ENCODE peak calls at places on chromosomes 5 and 9, in nine cellular contexts. G is endothelial cell of umbilical vein, M is spleen, F is upper lobe of left lung, L is sigmoid colon, O is GM23338, R is HCT116, Q is transverse colon, D is SK-N-SH. A is an unnamed sample.

GRCh38 chr5:168114444-168115017 is 176.9 kb upstream of the WWC1 start:
- DNase-seq in M (no peak), R (peak; percentile 55), Q (peak; percentile 82), G (peak; percentile 12), F (peak; percentile 46), D (peak; percentile 57), L (no peak), O (peak; percentile 87), A (peak; percentile 47)

GRCh38 chr5:111574316-111574715 is 62.0 kb upstream of the STARD4 start:
- DNase-seq in F (no peak), L (no peak), R (no peak), Q (no peak), M (no peak), D (no peak), G (no peak), O (no peak), A (no peak)

GRCh38 chr9:106888992-106889631 is 26.1 kb downstream of the ZNF462 start:
- DNase-seq in M (no peak), D (no peak), G (no peak), F (no peak), R (no peak), Q (no peak), L (no peak), O (peak; percentile 24), A (no peak)

GRCh38 chr5:43038523-43038989 is 1.6 kb downstream of the ANXA2R start:
- DNase-seq in R (no peak), M (peak; percentile 84), D (no peak), O (peak; percentile 46), L (no peak), F (peak; percentile 25), Q (peak; percentile 23), G (no peak), A (no peak)

GRCh38 chr5:44388504-44389409 is 463 bp downstream of the FGF10 start:
- DNase-seq in M (no peak), L (peak; percentile 77), F (no peak), R (no peak), O (peak; percentile 45), G (peak; percentile 11), Q (no peak), D (no peak), A (no peak)

GRCh38 chr5:179986328-179986727 is 78.6 kb upstream of the TBC1D9B start:
- DNase-seq in G (peak; percentile 45), O (no peak), F (no peak), Q (no peak), R (no peak), D (no peak), L (no peak), M (no peak), A (peak; percentile 7)

GRCh38 chr9:129840024-129840423 is 4.8 kb downstream of the USP20 start:
- DNase-seq in D (no peak), O (no peak), F (no peak), R (no peak), Q (no peak), M (no peak), G (no peak), L (no peak), A (no peak)

GRCh38 chr5:139120521-139120920 is 77.6 kb downstream of the SIL1 start:
- DNase-seq in D (no peak), Q (no peak), R (no peak), L (no peak), M (no peak), O (no peak), G (no peak), F (no peak), A (no peak)

GRCh38 chr5:134223406-134224251 is 2.2 kb downstream of the PPP2CA start:
- DNase-seq in M (no peak), O (no peak), L (no peak), R (no peak), F (no peak), G (no peak), D (no peak), Q (no peak), A (no peak)

GRCh38 chr9:115133649-115134048 is 15.7 kb upstream of the TNC start:
- DNase-seq in L (no peak), F (no peak), Q (no peak), M (no peak), O (no peak), R (no peak), D (no peak), G (no peak), A (no peak)

GRCh38 chr9:111163738-111164399 is 125.6 kb upstream of the LPAR1 start:
- DNase-seq in M (no peak), L (no peak), R (no peak), G (no peak), F (no peak), D (no peak), O (no peak), Q (no peak), A (no peak)

GRCh38 chr5:108028411-108028810 is 353.5 kb downstream of the FBXL17 start:
- DNase-seq in M (no peak), R (no peak), L (no peak), O (peak; percentile 28), G (peak; percentile 15), D (peak; percentile 16), F (no peak), Q (no peak), A (no peak)

GRCh38 chr9:21919377-21920362 is 74.5 kb downstream of the CDKN2A start:
- DNase-seq in R (peak; percentile 37), Q (no peak), D (peak; percentile 4), M (no peak), G (peak; percentile 95), O (no peak), L (no peak), F (no peak), A (no peak)

GRCh38 chr5:87164409-87164808 is 103.3 kb upstream of the RASA1 start:
- DNase-seq in F (no peak), L (no peak), Q (no peak), R (no peak), O (no peak), M (no peak), G (peak; percentile 9), D (no peak), A (no peak)

GRCh38 chr5:107466233-107466769 is 204.4 kb downstream of the EFNA5 start:
- DNase-seq in D (no peak), L (no peak), O (peak; percentile 68), R (no peak), M (no peak), F (no peak), G (peak; percentile 69), Q (no peak), A (no peak)

GRCh38 chr5:36040651-36041536 is 25.8 kb downstream of the UGT3A2 start:
- DNase-seq in R (no peak), O (peak; percentile 14), Q (no peak), D (no peak), G (no peak), L (no peak), M (no peak), F (no peak), A (no peak)

GRCh38 chr9:89463986-89464901 is 33.7 kb downstream of the SEMA4D start:
- DNase-seq in L (peak; percentile 52), D (no peak), R (no peak), G (no peak), O (no peak), F (peak; percentile 65), M (peak; percentile 88), Q (peak; percentile 76), A (no peak)

GRCh38 chr5:173774212-173774850 is 113.8 kb upstream of the CPEB4 start:
- DNase-seq in F (no peak), R (no peak), O (no peak), G (no peak), L (no peak), Q (no peak), M (no peak), D (no peak), A (no peak)

GRCh38 chr9:132514011-132514744 is 68.2 kb upstream of the BARHL1 start:
- DNase-seq in O (no peak), Q (no peak), F (no peak), G (no peak), R (no peak), L (no peak), M (no peak), D (no peak), A (no peak)
- H3K27me3 ChIP-seq in O (no peaks in the 10 kb centered on the region), Q (peaks cover 19% of the 10 kb centered on the region), F (no peaks in the 10 kb centered on the region), G (no peaks in the 10 kb centered on the region), R (no peaks in the 10 kb centered on the region), L (no peaks in the 10 kb centered on the region), M (peaks cover 19% of the 10 kb centered on the region), D (no peaks in the 10 kb centered on the region), A (no peaks in the 10 kb centered on the region)

DNA sequence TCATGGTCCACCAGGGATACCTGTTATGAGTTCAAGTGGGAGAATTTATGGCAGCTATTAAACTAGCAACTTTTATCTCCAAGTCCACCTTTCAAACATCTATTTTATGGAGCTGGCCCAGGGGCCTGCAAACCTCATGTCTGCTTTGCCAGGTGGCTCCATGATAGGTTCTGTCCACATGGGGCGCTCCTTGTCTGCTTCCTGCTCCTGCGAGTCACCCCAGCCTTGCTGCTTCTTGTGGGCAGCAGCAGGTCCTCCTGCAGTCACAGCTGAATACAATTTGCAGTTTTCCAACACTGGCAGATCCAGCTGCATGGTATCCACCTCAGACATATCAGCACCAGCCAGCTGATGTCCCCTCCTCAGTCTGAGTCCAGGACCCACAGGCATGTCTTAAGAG is 39.6 kb upstream of the FRRS1L start:
- DNase-seq in O (peak; percentile 76), R (no peak), G (no peak), F (no peak), D (no peak), M (no peak), Q (no peak), L (no peak), A (no peak)
- TF ChIP-seq CTCF in O (peak; percentile 59), R (no peak), G (no peak), F (no peak), D (peak; percentile 22), M (no peak), Q (no peak), L (no peak), A (no peak)

GRCh38 chr9:131657031-131657377 is 82.9 kb downstream of the RAPGEF1 start:
- DNase-seq in M (no peak), D (no peak), L (no peak), R (no peak), G (no peak), F (no peak), O (no peak), Q (peak; percentile 47), A (no peak)

GRCh38 chr9:131657890-131658752 is 81.8 kb downstream of the RAPGEF1 start:
- DNase-seq in D (no peak), G (peak; percentile 91), Q (no peak), F (no peak), L (no peak), M (no peak), R (peak; percentile 75), O (no peak), A (peak; percentile 84)

GRCh38 chr9:131654857-131655577 is 84.9 kb downstream of the RAPGEF1 start:
- DNase-seq in M (no peak), D (no peak), Q (peak; percentile 72), L (no peak), O (no peak), F (no peak), G (no peak), R (no peak), A (no peak)

GRCh38 chr9:131657456-131657855 is 82.4 kb downstream of the RAPGEF1 start:
- DNase-seq in M (no peak), Q (no peak), R (no peak), F (no peak), L (no peak), O (no peak), G (peak; percentile 26), D (no peak), A (no peak)

GRCh38 chr9:131656356-131657030 is 83.4 kb downstream of the RAPGEF1 start:
- DNase-seq in M (peak; percentile 96), D (no peak), L (peak; percentile 83), Q (peak; percentile 77), F (peak; percentile 93), R (no peak), O (no peak), G (peak; percentile 98), A (no peak)
- TF ChIP-seq POLR2AphosphoS5 in M (peak; percentile 84), D (no peak), L (no peak), Q (no peak), F (peak; percentile 82), R (no peak), O (no peak), G (peak; percentile 85), A (no peak)

GRCh38 chr9:126696091-126696763 is 82.5 kb downstream of the LMX1B start:
- DNase-seq in D (peak; percentile 44), L (peak; percentile 53), F (peak; percentile 10), O (no peak), G (no peak), R (no peak), Q (no peak), M (peak; percentile 70), A (no peak)
- H3K27me3 ChIP-seq in D (peaks cover 22% of the 10 kb centered on the region), L (no peaks in the 10 kb centered on the region), F (no peaks in the 10 kb centered on the region), O (no peaks in the 10 kb centered on the region), G (no peaks in the 10 kb centered on the region), R (no peaks in the 10 kb centered on the region), Q (peaks cover 67% of the 10 kb centered on the region), M (peaks cover 22% of the 10 kb centered on the region), A (no peaks in the 10 kb centered on the region)